ENCODE peak calls at places on chromosomes 3 and 15, in four cellular contexts. O is heart right ventricle, T is right lobe of liver, V is body of pancreas. C is an unnamed sample.

GRCh38 chr15:98927057-98927456 is 80.5 kb downstream of the PGPEP1L start:
- DNase-seq in O (no peak), T (no peak), V (no peak), C (no peak)

GRCh38 chr3:128463354-128463753 is 3.3 kb downstream of the DNAJB8 start:
- DNase-seq in O (no peak), T (no peak), V (no peak), C (no peak)

GRCh38 chr15:57273366-57273765 is 102.9 kb upstream of the CGNL1 start:
- DNase-seq in O (no peak), T (no peak), V (no peak), C (no peak)

GRCh38 chr3:71361346-71361745 is 222.2 kb downstream of the FOXP1 start:
- DNase-seq in O (no peak), T (no peak), V (no peak), C (no peak)

GRCh38 chr15:88246666-88247446 is 9.7 kb downstream of the NTRK3 start:
- DNase-seq in O (peak), T (peak), V (peak), C (no peak)

GRCh38 chr15:70039917-70040316 is 57.8 kb downstream of the TLE3 start:
- DNase-seq in O (no peak), T (no peak), V (no peak), C (no peak)

GRCh38 chr3:174614046-174614445 is 245.1 kb upstream of the NAALADL2 start:
- DNase-seq in O (no peak), T (no peak), V (no peak), C (peak)

GRCh38 chr15:71011503-71012155 is 103.6 kb upstream of the THSD4 start:
- DNase-seq in O (no peak), T (no peak), V (peak), C (no peak)

GRCh38 chr3:127784865-127785710 is 37.2 kb downstream of the MGLL start:
- DNase-seq in O (no peak), T (peak), V (peak), C (no peak)

GRCh38 chr3:39671600-39671999 is 137.8 kb upstream of the MYRIP start:
- DNase-seq in O (no peak), T (no peak), V (no peak), C (no peak)

GRCh38 chr15:84647726-84648125 is 6.4 kb downstream of the WDR73 start:
- DNase-seq in O (no peak), T (no peak), V (no peak), C (no peak)

GRCh38 chr3:124444893-124445292 is 285.4 kb upstream of the UMPS start:
- DNase-seq in O (no peak), T (no peak), V (no peak), C (no peak)

GRCh38 chr3:5563537-5564277 is 376.2 kb downstream of the EDEM1 start:
- DNase-seq in O (no peak), T (no peak), V (no peak), C (no peak)

GRCh38 chr15:68407886-68408500 is 24.0 kb downstream of the ITGA11 start:
- DNase-seq in O (no peak), T (no peak), V (no peak), C (no peak)

GRCh38 chr3:27138562-27138961 is 230.6 kb downstream of the NEK10 start:
- DNase-seq in O (no peak), T (peak), V (no peak), C (peak)

GRCh38 chr3:72004749-72005292 is 219.9 kb upstream of the PROK2 start:
- DNase-seq in O (no peak), T (no peak), V (no peak), C (no peak)

GRCh38 chr15:68158046-68158628 is 47.0 kb downstream of the CALML4 start:
- DNase-seq in O (no peak), T (no peak), V (peak), C (peak)

DNA sequence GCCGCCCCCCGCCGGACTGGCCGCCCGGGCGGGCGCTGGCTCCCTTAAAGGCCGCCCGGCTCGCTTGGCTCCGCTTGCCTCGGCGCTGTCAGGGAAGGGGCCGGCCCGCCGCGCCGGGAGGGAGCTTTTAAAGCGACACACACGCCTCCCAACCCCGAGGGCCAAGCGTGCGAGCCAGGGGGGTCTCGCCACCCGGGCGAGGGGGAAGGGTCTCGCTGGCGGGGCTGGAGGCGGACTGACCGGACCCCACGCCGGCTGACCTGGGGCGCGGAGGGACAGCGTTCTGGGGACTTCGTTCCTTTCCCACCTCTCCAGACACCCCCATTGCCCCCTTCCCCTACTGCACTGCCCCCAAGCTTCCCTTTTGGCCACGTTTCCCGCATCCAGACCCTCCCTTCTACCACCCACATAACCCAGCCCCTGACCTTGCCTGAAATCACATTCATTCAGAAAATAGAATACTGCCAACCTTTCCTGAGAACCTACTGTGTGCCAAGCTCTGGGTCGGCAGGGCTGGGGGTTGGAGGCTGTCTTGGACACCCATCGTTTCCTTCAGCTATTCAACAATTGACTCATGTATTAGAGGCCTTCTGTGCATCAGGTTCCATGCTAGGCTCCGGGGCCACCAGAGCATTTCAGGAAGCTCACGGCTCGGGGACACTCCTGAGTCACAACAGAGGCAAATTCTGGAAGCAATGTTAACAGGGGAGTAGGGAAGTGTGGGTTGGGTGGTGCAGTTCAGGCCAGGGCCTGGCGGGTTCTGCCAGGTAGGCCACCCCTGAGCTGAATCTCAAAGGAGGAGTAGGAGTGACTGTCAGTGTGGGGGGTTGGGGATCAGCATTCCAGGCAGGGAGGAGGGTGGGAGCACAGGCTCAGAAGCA is at the start of gene INSYN1:
- DNase-seq in O (peak), T (peak), V (peak), C (no peak)
- H3K4me3 ChIP-seq in O (peak), T (peak), V (peak), C (peak)

DNA sequence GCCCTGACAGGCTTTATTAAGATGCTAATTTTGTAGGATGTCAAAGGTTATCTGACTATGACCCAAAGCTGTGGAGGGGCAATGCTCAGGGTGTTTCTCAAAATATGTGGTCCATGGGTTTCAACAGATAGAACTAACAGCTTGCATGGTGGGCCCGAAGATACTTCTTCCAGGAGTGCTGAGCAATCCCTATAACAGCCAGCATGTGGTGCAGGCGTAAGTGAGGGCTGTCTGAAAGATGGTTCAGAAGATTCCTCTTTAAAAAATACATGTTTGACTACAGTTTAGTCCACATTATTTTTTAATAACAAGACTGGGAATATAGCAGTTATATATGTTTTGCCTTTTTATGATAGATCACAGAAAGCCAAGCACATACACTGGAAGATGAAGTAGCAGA is 7.6 kb downstream of the SCG3 start:
- DNase-seq in O (no peak), T (no peak), V (no peak), C (no peak)
- TF ChIP-seq CTCF in O (peak), T (peak), V (no peak), C (no peak)

DNA sequence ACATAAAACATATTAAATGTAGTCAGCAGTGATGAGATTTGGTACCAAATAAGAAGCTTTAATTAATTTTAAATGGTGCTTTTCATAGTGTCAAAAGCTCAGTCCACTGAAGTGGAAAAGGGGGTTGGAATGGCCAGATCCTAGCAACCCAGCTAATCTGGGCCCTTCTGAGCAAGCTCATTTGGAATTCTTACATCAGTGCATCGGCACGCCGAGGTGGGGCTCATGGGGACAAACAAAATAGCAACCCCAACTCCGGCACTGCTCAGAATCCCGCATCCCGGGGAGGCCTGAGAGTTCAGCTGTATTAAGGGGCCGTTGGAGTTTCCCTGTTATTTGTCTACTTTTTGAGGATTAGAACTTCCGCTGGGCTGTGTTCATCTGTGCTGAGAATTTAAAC is 526.4 kb downstream of the SOX2 start:
- DNase-seq in O (peak), T (no peak), V (no peak), C (peak)
- H3K4me3 ChIP-seq in O (no peak), T (no peak), V (no peak), C (peak)

GRCh38 chr3:60431599-60431958 is 819.7 kb downstream of the FHIT start:
- DNase-seq in O (no peak), T (no peak), V (no peak), C (no peak)
- TF ChIP-seq CTCF in O (peak), T (peak), V (no peak), C (peak)

DNA sequence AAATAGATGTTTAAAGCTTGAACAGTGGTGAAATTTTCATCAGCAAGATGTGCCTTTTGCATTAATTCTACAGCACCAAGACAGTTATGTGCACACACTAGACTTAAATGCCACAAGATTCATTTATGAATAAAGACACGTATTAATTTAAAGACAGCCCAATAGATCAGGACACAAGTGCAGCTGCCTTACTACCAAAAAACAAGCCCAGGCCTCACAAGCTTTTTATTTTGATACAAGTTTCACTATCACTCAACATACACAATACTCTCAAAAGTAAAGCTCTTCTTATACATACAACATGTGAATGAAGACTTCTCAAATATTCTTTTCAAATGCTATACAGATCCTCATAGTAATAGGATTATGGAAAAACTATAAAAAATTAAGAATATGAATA is 2.4 kb downstream of the ACAP2 start:
- DNase-seq in O (no peak), T (no peak), V (no peak), C (no peak)
- H3K4me3 ChIP-seq in O (peak), T (no peak), V (no peak), C (no peak)

C was measured in retinal pigment epithelial cell.